ENCODE peak calls at places on chromosome 11, in four cellular contexts. P is GM12864, N is tibial nerve, A is upper lobe of right lung. Q is an unnamed sample.
A peak's percentile ranks its signal among the peaks of the same experiment; 100 is the strongest.

GRCh38 chr11:123144707-123145106 is 50.3 kb downstream of the CLMP start:
- DNase-seq in P (no peak), N (no peak), A (no peak), Q (no peak)

GRCh38 chr11:37988031-37988430 is 1390.0 kb upstream of the RAG2 start:
- DNase-seq in P (no peak), N (no peak), A (no peak), Q (no peak)

GRCh38 chr11:66976048-66976467 is 954 bp downstream of the C11orf86 start:
- DNase-seq in P (no peak), N (no peak), A (no peak), Q (no peak)

GRCh38 chr11:79363861-79364378 is 76.9 kb downstream of the TENM4 start:
- DNase-seq in P (no peak), N (no peak), A (no peak), Q (no peak)

GRCh38 chr11:69383946-69384547 is 90.1 kb downstream of the MYEOV start:
- DNase-seq in P (no peak), N (peak; percentile 10), A (no peak), Q (no peak)

GRCh38 chr11:67534070-67534679 is 10.9 kb upstream of the CABP2 start:
- DNase-seq in P (no peak), N (no peak), A (no peak), Q (no peak)

GRCh38 chr11:34252651-34253050 is 105.2 kb downstream of the ABTB2 start:
- DNase-seq in P (no peak), N (no peak), A (no peak), Q (no peak)

GRCh38 chr11:15906481-15907035 is 449.8 kb downstream of the SOX6 start:
- DNase-seq in P (no peak), N (no peak), A (peak; percentile 31), Q (no peak)

GRCh38 chr11:9859491-9860305 is 195.8 kb downstream of the SWAP70 start:
- DNase-seq in P (no peak), N (no peak), A (no peak), Q (no peak)

GRCh38 chr11:2746401-2747230 is 46.8 kb upstream of the KCNQ1OT1 start:
- DNase-seq in P (no peak), N (no peak), A (peak; percentile 43), Q (peak; percentile 20)

GRCh38 chr11:34909955-34910354 is 6.2 kb downstream of the APIP start:
- DNase-seq in P (no peak), N (no peak), A (no peak), Q (peak; percentile 42)

GRCh38 chr11:116871248-116871647 is 33.8 kb upstream of the APOA1 start:
- DNase-seq in P (no peak), N (no peak), A (no peak), Q (no peak)

GRCh38 chr11:96014234-96014633 is 90.3 kb upstream of the MTMR2 start:
- DNase-seq in P (no peak), N (no peak), A (no peak), Q (no peak)

GRCh38 chr11:120350637-120351036 is 14.4 kb downstream of the ARHGEF12 start:
- DNase-seq in P (no peak), N (no peak), A (no peak), Q (no peak)
- TF ChIP-seq CTCF in P (no peak), N (no peak), A (no peak), Q (no peak)

DNA sequence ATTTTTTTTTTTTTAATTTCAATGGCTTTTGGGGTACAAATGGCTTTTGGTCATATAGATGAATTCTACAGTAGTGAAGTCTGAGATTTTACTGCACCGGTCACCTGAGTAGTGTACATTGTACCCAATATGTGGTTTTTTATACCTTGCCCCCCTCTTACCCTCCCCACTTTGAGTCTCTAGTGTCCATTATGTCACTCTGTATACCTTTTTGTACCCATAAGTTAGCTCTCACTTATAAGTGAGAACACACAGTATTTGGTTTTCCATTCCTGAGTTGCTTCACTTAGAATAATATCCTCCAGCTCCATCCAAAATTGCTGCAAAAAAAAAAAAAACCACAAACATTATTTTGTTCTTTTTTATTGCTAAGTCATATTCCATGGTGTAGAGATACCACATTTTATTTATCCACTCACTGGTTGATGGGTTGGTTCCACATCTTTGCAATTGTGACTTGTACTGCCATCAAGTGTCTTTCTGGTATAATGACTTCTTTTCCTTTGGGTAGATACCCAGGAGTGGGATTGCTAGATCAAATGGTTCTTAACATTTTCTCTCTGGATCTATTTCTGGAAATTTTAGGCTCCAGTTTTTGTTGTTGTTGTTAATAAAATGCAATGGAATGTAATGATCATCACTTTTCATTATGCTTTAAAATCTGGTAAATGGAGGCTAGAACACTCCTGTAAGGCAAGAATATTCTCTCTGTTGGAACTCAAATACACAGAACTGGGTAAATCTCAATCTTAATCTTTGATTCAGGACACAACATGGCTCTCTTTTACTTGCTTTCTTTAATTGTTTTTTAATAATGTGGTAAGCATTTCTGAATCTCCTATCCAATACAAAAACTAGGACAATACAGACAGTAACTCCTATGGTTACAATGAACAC is 10.3 kb downstream of the NEAT1 start:
- DNase-seq in P (no peak), N (no peak), A (no peak), Q (no peak)
- TF ChIP-seq CTCF in P (peak; percentile 15), N (peak; percentile 21), A (peak; percentile 31), Q (no peak)

DNA sequence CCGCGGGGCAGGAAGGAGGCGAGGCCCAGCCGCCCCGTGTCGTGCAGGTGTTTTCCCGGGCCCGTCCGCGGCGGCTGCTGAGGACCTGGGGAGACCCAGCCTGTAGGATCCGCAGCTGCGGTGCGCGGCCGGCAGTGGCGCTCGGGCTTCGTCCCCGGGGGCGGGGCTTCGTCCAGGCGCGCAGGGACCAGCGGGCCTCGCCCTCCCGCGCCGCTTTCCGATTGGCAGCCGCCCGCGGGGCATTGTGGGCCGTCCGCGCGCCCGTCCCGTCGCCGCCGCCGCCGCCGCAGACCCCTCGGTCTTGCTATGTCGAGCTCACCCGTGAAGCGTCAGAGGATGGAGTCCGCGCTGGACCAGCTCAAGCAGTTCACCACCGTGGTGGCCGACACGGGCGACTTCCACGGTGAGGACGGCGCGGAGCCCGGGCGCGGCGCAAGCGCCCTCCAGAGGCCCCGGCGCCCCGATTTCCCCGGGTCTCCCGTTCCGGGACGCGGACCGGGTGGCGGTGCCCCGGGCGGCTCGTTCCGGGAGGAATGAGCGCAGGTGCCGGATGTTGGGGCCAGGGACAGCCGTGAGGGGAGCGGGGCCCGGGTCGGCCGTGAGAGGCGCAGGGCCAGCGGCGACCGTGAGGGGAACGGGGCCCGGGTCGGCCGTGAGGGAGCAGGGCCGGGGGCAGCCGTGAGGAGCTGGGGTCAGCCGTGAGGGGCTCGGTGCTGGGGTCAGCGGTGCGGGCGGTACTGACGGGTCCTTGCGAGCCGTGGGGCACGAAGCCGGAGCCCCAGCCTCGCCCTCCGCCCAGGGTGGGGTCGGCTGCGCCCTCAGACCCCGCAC is at the start of gene TALDO1:
- DNase-seq in P (no peak), N (peak; percentile 82), A (peak; percentile 97), Q (peak; percentile 88)
- TF ChIP-seq CTCF in P (peak; percentile 21), N (peak; percentile 2), A (peak; percentile 30), Q (peak; percentile 38)

GRCh38 chr11:7494086-7494775 is 8.9 kb downstream of the OLFML1 start:
- DNase-seq in P (no peak), N (no peak), A (no peak), Q (no peak)
- TF ChIP-seq CTCF in P (no peak), N (no peak), A (no peak), Q (no peak)

GRCh38 chr11:128714881-128715280 is 21.0 kb downstream of the FLI1 start:
- DNase-seq in P (no peak), N (no peak), A (no peak), Q (no peak)
- TF ChIP-seq CTCF in P (no peak), N (no peak), A (no peak), Q (no peak)

DNA sequence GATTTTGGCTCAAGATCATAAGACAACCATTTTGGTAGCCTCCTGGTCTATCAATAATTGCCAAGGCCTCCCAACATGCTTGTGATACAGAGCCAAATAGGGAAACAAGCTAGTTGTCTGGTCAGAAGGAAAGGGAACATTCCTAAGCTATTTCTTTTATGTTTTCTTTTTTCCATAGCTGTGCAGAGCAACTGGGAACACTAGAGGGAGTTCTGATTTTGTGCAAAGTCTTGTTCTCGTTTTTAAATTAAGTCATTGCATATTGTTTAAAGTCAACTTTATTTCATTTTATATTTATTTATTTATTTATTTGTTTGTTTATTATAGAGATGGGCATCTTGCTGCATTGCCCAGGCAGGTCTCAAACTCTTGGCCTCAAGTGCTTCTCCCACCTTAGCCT is 416.8 kb upstream of the CHORDC1 start:
- DNase-seq in P (no peak), N (no peak), A (no peak), Q (no peak)
- TF ChIP-seq CTCF in P (peak; percentile 8), N (no peak), A (peak; percentile 39), Q (no peak)

GRCh38 chr11:18253222-18253621 is 4.8 kb upstream of the SAA2 start:
- DNase-seq in P (no peak), N (no peak), A (no peak), Q (no peak)
- TF ChIP-seq CTCF in P (no peak), N (no peak), A (no peak), Q (no peak)

Q was measured in gastrocnemius medialis.